ENCODE peak calls at places on chromosomes 11 and 22, in four cellular contexts. D is neuronal stem cell, A is body of pancreas, K is nucleus accumbens. L is an unnamed sample.

GRCh38 chr22:28329582-28330073 is 350.0 kb downstream of the TTC28 start:
- DNase-seq in A (no peak), D (no peak), K (no peak), L (no peak)

GRCh38 chr11:112357488-112357887 is 96.8 kb upstream of the PLET1 start:
- DNase-seq in K (no peak), A (no peak), D (no peak), L (no peak)

GRCh38 chr11:133981156-133981555 is 24.4 kb upstream of the IGSF9B start:
- DNase-seq in K (no peak), A (no peak), D (no peak), L (no peak)

GRCh38 chr11:102520514-102520913 is 10.0 kb downstream of the MMP7 start:
- DNase-seq in A (no peak), D (no peak), K (no peak), L (no peak)

GRCh38 chr22:36383110-36383581 is 4.6 kb downstream of the MYH9 start:
- DNase-seq in A (peak; percentile 56), D (no peak), K (no peak), L (no peak)

GRCh38 chr22:38104084-38104483 is 6.4 kb downstream of the BAIAP2L2 start:
- DNase-seq in D (no peak), A (no peak), K (no peak), L (no peak)

GRCh38 chr11:31531293-31531692 is 21.7 kb downstream of the ELP4 start:
- DNase-seq in D (no peak), K (no peak), A (no peak), L (no peak)

GRCh38 chr11:89381094-89381493 is 110.1 kb downstream of the NOX4 start:
- DNase-seq in K (no peak), A (no peak), D (no peak), L (no peak)

GRCh38 chr11:122803306-122803705 is 35.0 kb upstream of the CRTAM start:
- DNase-seq in K (no peak), A (no peak), D (no peak), L (no peak)

GRCh38 chr11:118436639-118437045 is 350 bp downstream of the KMT2A start:
- DNase-seq in D (peak; percentile 48), A (peak; percentile 31), K (no peak), L (no peak)

GRCh38 chr11:61731956-61732675 is 20.3 kb upstream of the MYRF start:
- DNase-seq in K (no peak), A (no peak), D (no peak), L (no peak)

GRCh38 chr11:109978895-109979294 is 114.3 kb upstream of the ZC3H12C start:
- DNase-seq in A (no peak), K (no peak), D (no peak), L (no peak)

GRCh38 chr11:18700375-18700774 is 1.8 kb downstream of the TMEM86A start:
- DNase-seq in D (no peak), A (no peak), K (no peak), L (no peak)

GRCh38 chr22:33056108-33056507 is 2.1 kb downstream of the SYN3 start:
- DNase-seq in D (no peak), K (no peak), A (no peak), L (no peak)

GRCh38 chr11:96015911-96016565 is 92.1 kb upstream of the MTMR2 start:
- DNase-seq in A (no peak), K (no peak), D (no peak), L (no peak)

GRCh38 chr22:45491841-45492240 is 10.8 kb upstream of the FBLN1 start:
- DNase-seq in A (no peak), D (no peak), K (no peak), L (no peak)

GRCh38 chr11:12693075-12693473 is 18.9 kb downstream of the TEAD1 start:
- DNase-seq in D (no peak), A (no peak), K (no peak), L (no peak)

GRCh38 chr22:29670615-29671014 is 49.2 kb upstream of the CABP7 start:
- DNase-seq in K (no peak), D (peak; percentile 69), A (no peak), L (no peak)

GRCh38 chr11:72238040-72238450 is 5.9 kb downstream of the PHOX2A start:
- DNase-seq in K (no peak), D (peak; percentile 71), A (peak; percentile 61), L (peak; percentile 87)

GRCh38 chr11:113166280-113166679 is 148.1 kb upstream of the TTC12 start:
- DNase-seq in A (no peak), D (no peak), K (no peak), L (no peak)

GRCh38 chr11:108647701-108648527 is 17.0 kb upstream of the DDX10 start:
- DNase-seq in D (peak; percentile 66), A (peak; percentile 90), K (peak; percentile 47), L (peak; percentile 68)

L was measured in iPS DF 6.9.